ENCODE peak calls at places on chromosomes 1 and 21, in ten cellular contexts. Y is heart right ventricle; U is psoas muscle; I is body of pancreas; A is GM23248; H is H9; P is left ventricle myocardium inferior; M is CD8-positive, alpha-beta memory T cell; T is naive thymus-derived CD4-positive, alpha-beta T cell; F is CD4-positive, alpha-beta T cell. D is an unnamed sample.

GRCh38 chr21:35145626-35146236 is 96.6 kb upstream of the RUNX1 start:
- DNase-seq in H (no peak), A (no peak), I (no peak), Y (no peak), F (no peak), P (no peak), M (no peak), U (no peak), T (no peak), D (no peak)

GRCh38 chr1:23868848-23869450 is 859 bp upstream of the FUCA1 start:
- DNase-seq in U (no peak), H (no peak), T (no peak), Y (no peak), P (no peak), M (no peak), A (no peak), I (peak; percentile 28), F (no peak), D (no peak)

GRCh38 chr1:165288301-165289120 is 68.0 kb downstream of the LMX1A start:
- DNase-seq in H (no peak), T (no peak), U (peak; percentile 58), M (no peak), Y (no peak), P (no peak), A (no peak), I (peak; percentile 20), F (no peak), D (no peak)

GRCh38 chr1:3651939-3652537 is at the start of gene TP73:
- DNase-seq in T (no peak), H (no peak), A (peak; percentile 25), P (no peak), U (no peak), M (no peak), F (no peak), Y (no peak), I (no peak), D (no peak)

GRCh38 chr1:111290104-111290503 is 547 bp upstream of the CHIA start:
- DNase-seq in F (no peak), A (no peak), U (no peak), H (no peak), M (no peak), Y (no peak), I (no peak), P (no peak), T (no peak), D (no peak)

GRCh38 chr21:46435786-46436227 is 22.9 kb upstream of the DIP2A start:
- DNase-seq in Y (no peak), F (no peak), U (peak; percentile 49), A (no peak), M (no peak), H (peak; percentile 47), I (no peak), P (no peak), T (no peak), D (no peak)

GRCh38 chr1:101236546-101237228 is at the start of gene S1PR1:
- DNase-seq in T (peak; percentile 78), M (peak; percentile 83), Y (peak; percentile 83), P (peak; percentile 83), U (peak; percentile 79), I (peak; percentile 31), F (peak; percentile 74), H (peak; percentile 82), A (peak; percentile 81), D (no peak)

GRCh38 chr1:41957568-41957967 is 38.8 kb upstream of the HIVEP3 start:
- DNase-seq in M (no peak), A (peak; percentile 94), H (no peak), T (no peak), I (peak; percentile 40), F (no peak), P (no peak), Y (no peak), U (peak; percentile 74), D (no peak)

GRCh38 chr21:46048926-46049889 is 48.7 kb upstream of the COL6A2 start:
- DNase-seq in P (peak; percentile 90), I (peak; percentile 70), T (no peak), M (no peak), Y (peak; percentile 91), F (no peak), H (peak; percentile 59), U (peak; percentile 95), A (peak; percentile 99), D (no peak)

GRCh38 chr1:90712931-90713618 is 4.0 kb downstream of the BARHL2 start:
- DNase-seq in M (no peak), U (no peak), A (no peak), P (no peak), Y (no peak), T (no peak), H (no peak), F (no peak), I (no peak), D (no peak)

GRCh38 chr1:201347498-201348210 is 29.8 kb downstream of the TNNT2 start:
- DNase-seq in T (no peak), F (no peak), M (no peak), A (no peak), H (no peak), P (no peak), Y (no peak), I (no peak), U (no peak), D (no peak)

GRCh38 chr1:9324246-9325096 is 31.8 kb downstream of the SPSB1 start:
- DNase-seq in T (no peak), I (no peak), P (no peak), F (no peak), Y (no peak), H (no peak), M (no peak), A (no peak), U (no peak), D (no peak)

GRCh38 chr1:156069490-156070455 is 8.8 kb downstream of the RAB25 start:
- DNase-seq in H (no peak), Y (no peak), I (no peak), M (no peak), P (no peak), F (no peak), U (no peak), T (no peak), A (no peak), D (no peak)

GRCh38 chr1:163609858-163610257 is 288.1 kb downstream of the NUF2 start:
- DNase-seq in T (no peak), H (no peak), A (no peak), P (no peak), M (no peak), Y (no peak), F (no peak), U (no peak), I (no peak), D (no peak)

GRCh38 chr21:44521301-44521927 is 18.6 kb downstream of the KRTAP10-1 start:
- DNase-seq in A (no peak), H (no peak), Y (no peak), F (no peak), P (peak; percentile 13), U (peak; percentile 36), M (no peak), T (no peak), I (no peak), D (no peak)

GRCh38 chr1:166233750-166234366 is 67.1 kb upstream of the FAM78B start:
- DNase-seq in Y (no peak), U (no peak), H (no peak), F (no peak), A (no peak), P (no peak), T (no peak), I (no peak), M (no peak), D (no peak)

GRCh38 chr1:174114788-174115448 is 44.4 kb upstream of the RABGAP1L start:
- DNase-seq in U (no peak), I (peak; percentile 30), A (peak; percentile 67), Y (no peak), H (peak; percentile 46), M (peak; percentile 3), T (no peak), F (no peak), P (no peak), D (no peak)

GRCh38 chr1:167697667-167698141 is 24.1 kb upstream of the MPZL1 start:
- DNase-seq in F (no peak), T (no peak), I (peak; percentile 82), U (peak; percentile 93), M (no peak), P (peak; percentile 81), A (no peak), Y (peak; percentile 80), H (no peak), D (no peak)
- H3K27ac ChIP-seq in F (no peak overlapping the region), T (no peak overlapping the region), I (peak overlapping the region; percentile 68), U (peak overlapping the region; percentile 71), M (no peak overlapping the region), P (peak overlapping the region; percentile 91), A (no peak overlapping the region), Y (peak overlapping the region; percentile 68), H (no peak overlapping the region), D (peak overlapping the region; percentile 58)

DNA sequence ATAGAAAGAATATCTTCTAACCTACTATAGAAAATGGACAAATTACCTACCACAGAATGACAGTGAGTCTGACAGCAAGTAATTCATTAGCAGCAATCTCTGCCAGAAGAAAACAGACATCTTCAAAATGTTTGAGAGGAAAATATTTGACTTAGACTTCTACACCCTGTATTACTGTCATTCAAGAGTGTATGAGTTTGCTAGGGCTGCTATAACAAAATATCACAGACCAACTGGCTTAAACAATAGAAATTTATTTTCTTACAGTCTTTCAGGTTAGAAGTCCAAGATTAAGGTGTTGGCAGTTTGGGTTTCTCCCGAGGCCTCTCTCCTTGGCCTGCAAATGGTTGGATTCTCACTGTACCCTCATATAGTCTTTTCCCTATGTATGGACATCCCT is 52.9 kb upstream of the FGGY start:
- DNase-seq in H (no peak), Y (no peak), A (no peak), T (no peak), I (no peak), F (no peak), M (no peak), U (no peak), P (no peak), D (no peak)
- H3K27ac ChIP-seq in H (no peak overlapping the region), Y (no peak overlapping the region), A (no peak overlapping the region), T (no peak overlapping the region), I (no peak overlapping the region), F (no peak overlapping the region), M (no peak overlapping the region), U (no peak overlapping the region), P (no peak overlapping the region), D (no peak overlapping the region)

GRCh38 chr1:214416417-214417212 is 134.8 kb downstream of the PTPN14 start:
- DNase-seq in Y (no peak), A (peak; percentile 80), F (no peak), M (no peak), P (no peak), U (no peak), T (no peak), H (no peak), I (no peak), D (no peak)
- H3K27ac ChIP-seq in Y (peak overlapping the region; percentile 6), A (peak overlapping the region; percentile 17), F (no peak overlapping the region), M (no peak overlapping the region), P (peak overlapping the region; percentile 68), U (peak overlapping the region; percentile 48), T (no peak overlapping the region), H (no peak overlapping the region), I (no peak overlapping the region), D (peak overlapping the region; percentile 83)

GRCh38 chr21:39087238-39087975 is 95.8 kb downstream of the PSMG1 start:
- DNase-seq in F (no peak), A (no peak), I (no peak), Y (peak; percentile 69), P (peak; percentile 70), T (no peak), H (no peak), M (no peak), U (peak; percentile 94), D (no peak)
- H3K27ac ChIP-seq in F (no peak overlapping the region), A (no peak overlapping the region), I (no peak overlapping the region), Y (peak overlapping the region; percentile 95), P (peak overlapping the region; percentile 94), T (no peak overlapping the region), H (no peak overlapping the region), M (no peak overlapping the region), U (peak overlapping the region; percentile 97), D (peak overlapping the region; percentile 97)

GRCh38 chr1:30540611-30541192 is 182.7 kb downstream of the MATN1 start:
- DNase-seq in Y (no peak), T (no peak), I (no peak), M (no peak), F (no peak), P (no peak), U (no peak), H (no peak), A (no peak), D (no peak)
- H3K27ac ChIP-seq in Y (no peak overlapping the region), T (no peak overlapping the region), I (no peak overlapping the region), M (no peak overlapping the region), F (no peak overlapping the region), P (no peak overlapping the region), U (no peak overlapping the region), H (no peak overlapping the region), A (no peak overlapping the region), D (no peak overlapping the region)